ENCODE peak calls at places on chromosomes 11 and 22, in four cellular contexts. U, B, E and P are unnamed samples.

GRCh38 chr11:61969838-61970452 is 2.5 kb upstream of the FTH1 start:
- DNase-seq in E (no peak), U (no peak), B (no peak), P (no peak)

GRCh38 chr11:73195191-73196007 is 22.7 kb upstream of the P2RY2 start:
- DNase-seq in B (no peak), U (no peak), E (no peak), P (peak; percentile 33)

GRCh38 chr11:2890466-2891241 is 5.1 kb upstream of the CDKN1C start:
- DNase-seq in E (no peak), U (peak; percentile 65), B (no peak), P (no peak)

GRCh38 chr11:119742263-119742861 is 13.4 kb upstream of the NECTIN1 start:
- DNase-seq in U (no peak), B (no peak), E (no peak), P (peak; percentile 57)

GRCh38 chr11:62402226-62402625 is 16.6 kb upstream of the SCGB1A1 start:
- DNase-seq in E (no peak), B (peak; percentile 78), U (peak; percentile 33), P (peak; percentile 87)

GRCh38 chr22:41021655-41022454 is 70.5 kb upstream of the EP300 start:
- DNase-seq in B (peak; percentile 65), E (no peak), U (peak; percentile 72), P (peak; percentile 87)

GRCh38 chr11:112997829-112998228 is 36.6 kb downstream of the NCAM1 start:
- DNase-seq in B (no peak), E (no peak), U (no peak), P (no peak)

GRCh38 chr11:11916981-11917399 is 75.2 kb downstream of the USP47 start:
- DNase-seq in E (no peak), B (no peak), U (no peak), P (no peak)

GRCh38 chr11:9660886-9661285 is 3.0 kb upstream of the SWAP70 start:
- DNase-seq in B (no peak), E (no peak), U (no peak), P (no peak)

GRCh38 chr22:23431337-23432072 is 148.6 kb downstream of the IGLL1 start:
- DNase-seq in E (no peak), U (no peak), B (no peak), P (no peak)

GRCh38 chr11:36141161-36141560 is 148.1 kb downstream of the COMMD9 start:
- DNase-seq in E (no peak), U (no peak), B (no peak), P (no peak)

GRCh38 chr11:14643697-14644395 is at the start of gene PDE3B:
- DNase-seq in U (peak; percentile 94), B (peak; percentile 50), E (peak; percentile 54), P (peak; percentile 89)

GRCh38 chr22:48749555-48750227 is 1078.0 kb downstream of the BRD1 start:
- DNase-seq in B (peak; percentile 16), E (no peak), U (no peak), P (peak; percentile 74)

GRCh38 chr11:46279393-46280099 is 2.1 kb downstream of the CREB3L1 start:
- DNase-seq in B (no peak), E (no peak), U (no peak), P (peak; percentile 77)

GRCh38 chr11:120918257-120918656 is 105.6 kb upstream of the TBCEL start:
- DNase-seq in E (no peak), B (no peak), U (no peak), P (no peak)

GRCh38 chr11:91664521-91664920 is 560.1 kb upstream of the FAT3 start:
- DNase-seq in E (peak; percentile 1), B (no peak), U (no peak), P (no peak)

GRCh38 chr11:63919267-63920125 is 2.5 kb upstream of the RCOR2 start:
- DNase-seq in B (no peak), U (no peak), E (peak; percentile 96), P (no peak)

GRCh38 chr11:112806876-112807275 is 154.3 kb upstream of the NCAM1 start:
- DNase-seq in U (no peak), E (no peak), B (no peak), P (no peak)

GRCh38 chr11:74956387-74956786 is 7.3 kb downstream of the SPCS2 start:
- DNase-seq in E (no peak), B (no peak), U (no peak), P (no peak)

GRCh38 chr11:57485217-57486007 is 25.1 kb downstream of the RTN4RL2 start:
- DNase-seq in E (no peak), U (no peak), B (no peak), P (no peak)

GRCh38 chr11:120431633-120432032 is 79.9 kb upstream of the GRIK4 start:
- DNase-seq in B (no peak), E (no peak), U (no peak), P (no peak)

GRCh38 chr11:88179141-88179540 is 3.9 kb upstream of the RAB38 start:
- DNase-seq in U (no peak), B (no peak), E (no peak), P (no peak)

GRCh38 chr11:3219281-3219892 is 774 bp upstream of the MRGPRG start:
- DNase-seq in U (no peak), E (no peak), B (no peak), P (peak; percentile 33)

GRCh38 chr22:46620588-46621242 is 529 bp downstream of the GRAMD4 start:
- DNase-seq in B (no peak), E (no peak), U (peak; percentile 19), P (no peak)
- H3K4me1 ChIP-seq in B (no peaks in the 10 kb centered on the region), E (peaks cover 13% of the 10 kb centered on the region), U (no peaks in the 10 kb centered on the region), P (no peaks in the 10 kb centered on the region)

DNA sequence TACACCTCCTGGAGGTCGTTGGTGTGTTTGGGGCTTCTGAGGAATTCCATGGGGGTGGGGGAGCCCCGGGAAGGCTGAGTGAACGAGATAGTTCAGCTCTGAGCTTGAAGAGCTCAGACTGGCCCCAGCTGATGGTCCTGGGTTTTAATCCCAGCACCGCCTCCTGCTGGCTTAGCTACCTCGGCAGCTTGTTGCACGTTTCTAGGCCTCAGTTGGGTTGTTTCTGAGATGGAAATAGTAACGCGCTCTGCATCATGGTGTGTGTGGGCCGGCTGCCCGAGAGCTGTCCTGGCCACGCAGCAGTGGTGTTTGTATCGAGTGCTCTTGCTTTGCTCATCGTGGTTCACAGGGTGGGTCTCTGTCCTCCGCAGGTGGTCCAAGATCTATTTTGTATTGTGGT is 37.4 kb downstream of the TPCN2 start:
- DNase-seq in B (no peak), U (no peak), E (peak; percentile 42), P (no peak)
- H3K9me3 ChIP-seq in B (no peaks in the 10 kb centered on the region), U (no peaks in the 10 kb centered on the region), E (no peaks in the 10 kb centered on the region), P (no peaks in the 10 kb centered on the region)

GRCh38 chr22:46537221-46537945 is at the start of gene CELSR1:
- DNase-seq in U (no peak), E (no peak), B (no peak), P (no peak)
- H3K27me3 ChIP-seq in U (peaks cover 4% of the 10 kb centered on the region), E (peaks cover 37% of the 10 kb centered on the region), B (peaks cover 85% of the 10 kb centered on the region), P (no peaks in the 10 kb centered on the region)

GRCh38 chr11:128626913-128627665 is 39.7 kb upstream of the ETS1 start:
- DNase-seq in E (no peak), U (no peak), B (no peak), P (no peak)

GRCh38 chr11:128628686-128629085 is 41.3 kb upstream of the ETS1 start:
- DNase-seq in U (no peak), E (no peak), B (no peak), P (no peak)

GRCh38 chr11:128628343-128628673 is 41.0 kb upstream of the ETS1 start:
- DNase-seq in E (no peak), B (no peak), U (no peak), P (no peak)

GRCh38 chr11:128629516-128630106 is 42.3 kb upstream of the ETS1 start:
- DNase-seq in B (no peak), U (no peak), E (no peak), P (no peak)

DNA sequence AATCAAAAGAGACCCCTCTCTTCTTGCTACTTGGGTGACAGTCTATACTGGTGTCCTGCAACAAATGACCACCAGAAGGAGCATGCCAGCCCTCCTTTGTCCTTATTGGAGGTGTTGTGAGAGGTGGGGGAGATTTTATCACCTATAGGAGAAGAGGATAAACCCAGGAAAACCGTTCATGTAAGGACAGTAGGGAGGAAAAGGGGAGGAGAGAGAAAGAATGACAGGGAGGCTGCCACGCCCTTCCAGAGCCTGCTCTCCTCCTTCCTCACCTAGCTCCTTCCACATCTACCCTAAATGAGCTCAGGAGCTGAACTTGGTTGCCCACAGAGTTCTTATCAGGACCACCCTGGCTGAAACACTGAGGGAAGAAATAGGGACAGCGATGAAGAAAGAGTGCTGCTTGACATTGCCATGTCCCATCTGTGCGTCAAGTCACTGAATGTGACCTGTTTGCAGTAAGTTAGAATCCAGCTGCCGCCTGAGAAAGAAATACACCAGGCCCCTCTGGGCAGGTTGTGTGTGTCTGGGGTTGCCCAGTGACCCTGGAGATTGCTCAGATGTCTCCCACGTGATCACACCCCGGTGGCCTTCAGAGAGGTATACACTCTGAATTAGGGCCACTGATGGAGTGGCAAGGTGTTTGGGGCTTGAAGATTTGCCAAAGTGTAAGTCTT is 40.4 kb upstream of the ETS1 start:
- DNase-seq in U (no peak), B (no peak), E (no peak), P (no peak)
- H3K4me1 ChIP-seq in U (no peaks in the 10 kb centered on the region), B (no peaks in the 10 kb centered on the region), E (no peaks in the 10 kb centered on the region), P (no peaks in the 10 kb centered on the region)

GRCh38 chr11:60125962-60126585 is 37.6 kb downstream of the MS4A2 start:
- DNase-seq in B (no peak), E (no peak), U (no peak), P (no peak)
- H3K9me3 ChIP-seq in B (no peaks in the 10 kb centered on the region), E (no peaks in the 10 kb centered on the region), U (no peaks in the 10 kb centered on the region), P (no peaks in the 10 kb centered on the region)

GRCh38 chr11:130188047-130188446 is 28.5 kb downstream of the ST14 start:
- DNase-seq in U (no peak), E (no peak), B (no peak), P (peak; percentile 44)

GRCh38 chr11:130188585-130189347 is 29.2 kb downstream of the ST14 start:
- DNase-seq in E (no peak), U (no peak), B (no peak), P (no peak)

GRCh38 chr11:130190371-130190881 is 30.8 kb downstream of the ST14 start:
- DNase-seq in E (no peak), U (no peak), B (no peak), P (no peak)

GRCh38 chr11:130191896-130192295 is 32.3 kb downstream of the ST14 start:
- DNase-seq in U (no peak), B (no peak), E (no peak), P (peak; percentile 31)

DNA sequence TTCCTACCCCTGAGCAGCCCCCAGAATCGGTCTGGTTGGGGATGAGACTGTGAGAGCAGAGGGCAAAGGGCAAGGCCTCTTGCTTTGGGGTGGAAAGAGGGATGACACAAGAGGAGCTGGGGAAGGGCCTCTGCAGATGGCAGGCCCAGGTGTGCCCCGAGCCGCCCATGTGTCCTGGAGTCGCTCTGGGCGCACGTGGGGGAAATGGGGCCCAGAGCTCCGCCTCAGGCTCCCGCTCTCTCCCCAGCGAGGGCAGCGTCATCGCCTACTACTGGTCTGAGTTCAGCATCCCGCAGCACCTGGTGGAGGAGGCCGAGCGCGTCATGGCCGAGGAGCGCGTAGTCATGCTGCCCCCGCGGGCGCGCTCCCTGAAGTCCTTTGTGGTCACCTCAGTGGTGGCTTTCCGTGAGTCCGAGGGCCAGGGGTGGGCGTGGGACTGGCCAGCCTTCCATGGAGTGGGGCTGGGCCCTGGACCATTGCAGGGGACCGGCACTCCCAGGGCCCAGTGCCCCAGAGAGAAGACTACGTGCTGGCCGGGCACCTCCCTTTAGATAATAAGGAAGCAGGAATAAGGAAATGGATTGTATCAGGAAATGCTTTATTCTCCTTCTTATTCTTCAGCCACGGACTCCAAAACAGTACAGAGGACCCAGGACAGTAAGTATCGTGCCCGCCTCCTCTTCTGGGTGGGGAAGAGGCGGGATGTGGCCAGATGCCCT is 30.1 kb downstream of the ST14 start:
- DNase-seq in B (no peak), U (no peak), E (no peak), P (peak; percentile 54)
- H3K27me3 ChIP-seq in B (peaks cover 10% of the 10 kb centered on the region), U (no peaks in the 10 kb centered on the region), E (no peaks in the 10 kb centered on the region), P (no peaks in the 10 kb centered on the region)